ENCODE peak calls at places on chromosomes 13 and 19, in seven cellular contexts. T is mammary epithelial cell, J is SJSA1, N is gastrocnemius medialis, R is colonic mucosa, Y is HCT116, G is mucosa of descending colon. S is an unnamed sample. For H3K4me1, the result is how much of the 10 kb centered on the place peaks cover.

GRCh38 chr13:74528751-74529513 is 394.7 kb upstream of the KLF12 start:
- DNase-seq in T (peak), N (no peak), Y (no peak), G (no peak), J (no peak), R (no peak), S (no peak)

GRCh38 chr19:50190439-50190891 is 13.0 kb upstream of the MYH14 start:
- DNase-seq in G (peak), R (peak), N (no peak), Y (no peak), T (no peak), J (no peak), S (no peak)

GRCh38 chr19:21593934-21594844 is 88.8 kb downstream of the ZNF429 start:
- DNase-seq in J (no peak), T (no peak), G (no peak), Y (no peak), R (no peak), N (no peak), S (no peak)

GRCh38 chr19:18795540-18795939 is 4.4 kb upstream of the COMP start:
- DNase-seq in T (no peak), N (no peak), R (no peak), J (no peak), Y (no peak), G (no peak), S (peak)

GRCh38 chr19:41563847-41564514 is 12.0 kb upstream of the CEACAM21 start:
- DNase-seq in J (no peak), N (no peak), G (no peak), R (no peak), T (peak), Y (no peak), S (no peak)

GRCh38 chr13:49217962-49218492 is 2.1 kb upstream of the MLNR start:
- DNase-seq in T (no peak), N (no peak), J (no peak), Y (no peak), G (no peak), R (no peak), S (no peak)

GRCh38 chr19:4044927-4045557 is 21.7 kb downstream of the ZBTB7A start:
- DNase-seq in R (no peak), J (no peak), Y (no peak), T (no peak), N (no peak), G (peak), S (no peak)

GRCh38 chr13:112244495-112245177 is 131.5 kb upstream of the SPACA7 start:
- DNase-seq in G (no peak), N (no peak), T (no peak), R (peak), J (no peak), Y (no peak), S (no peak)

GRCh38 chr19:50565984-50566903 is 2.0 kb downstream of the LRRC4B start:
- DNase-seq in N (no peak), Y (no peak), J (no peak), R (no peak), T (no peak), G (no peak), S (no peak)

GRCh38 chr19:13831560-13832056 is 36.4 kb downstream of the ZSWIM4 start:
- DNase-seq in J (no peak), T (peak), Y (no peak), G (no peak), N (no peak), R (no peak), S (no peak)

GRCh38 chr13:102710261-102710679 is 15.4 kb upstream of the METTL21C start:
- DNase-seq in G (no peak), N (peak), T (no peak), R (no peak), Y (no peak), J (no peak), S (peak)

GRCh38 chr13:110964229-110965037 is 49.6 kb upstream of the ANKRD10 start:
- DNase-seq in J (peak), R (no peak), G (no peak), Y (no peak), N (no peak), T (no peak), S (no peak)

GRCh38 chr13:29491248-29491647 is 104.2 kb downstream of the SLC7A1 start:
- DNase-seq in Y (no peak), N (no peak), T (no peak), R (no peak), G (no peak), J (no peak), S (no peak)

GRCh38 chr13:21100211-21100610 is 38.8 kb upstream of the LATS2 start:
- DNase-seq in J (no peak), Y (no peak), R (no peak), T (no peak), N (no peak), G (no peak), S (no peak)

GRCh38 chr13:97810152-97810551 is 143.3 kb upstream of the IPO5 start:
- DNase-seq in R (no peak), G (no peak), T (no peak), N (no peak), J (no peak), Y (peak), S (no peak)

GRCh38 chr13:40780822-40781401 is 8.5 kb upstream of the SLC25A15 start:
- DNase-seq in Y (peak), J (no peak), R (no peak), T (no peak), N (no peak), G (no peak), S (no peak)

GRCh38 chr13:66265446-66265845 is 964.7 kb downstream of the PCDH9 start:
- DNase-seq in R (no peak), G (no peak), J (no peak), Y (no peak), T (no peak), N (no peak), S (no peak)

GRCh38 chr13:73166204-73166603 is 107.4 kb downstream of the KLF5 start:
- DNase-seq in R (no peak), G (no peak), Y (no peak), T (no peak), N (no peak), J (no peak), S (no peak)
- H3K4me1 ChIP-seq in R (under half), G (under half), Y (under half), T (under half), N (under half), J (under half), S (under half)

GRCh38 chr19:12270854-12271253 is 23.8 kb downstream of the ZNF44 start:
- DNase-seq in T (no peak), Y (no peak), G (no peak), N (no peak), R (no peak), J (no peak), S (no peak)
- H3K4me1 ChIP-seq in T (under half), Y (under half), G (under half), N (under half), R (under half), J (under half), S (under half)

DNA sequence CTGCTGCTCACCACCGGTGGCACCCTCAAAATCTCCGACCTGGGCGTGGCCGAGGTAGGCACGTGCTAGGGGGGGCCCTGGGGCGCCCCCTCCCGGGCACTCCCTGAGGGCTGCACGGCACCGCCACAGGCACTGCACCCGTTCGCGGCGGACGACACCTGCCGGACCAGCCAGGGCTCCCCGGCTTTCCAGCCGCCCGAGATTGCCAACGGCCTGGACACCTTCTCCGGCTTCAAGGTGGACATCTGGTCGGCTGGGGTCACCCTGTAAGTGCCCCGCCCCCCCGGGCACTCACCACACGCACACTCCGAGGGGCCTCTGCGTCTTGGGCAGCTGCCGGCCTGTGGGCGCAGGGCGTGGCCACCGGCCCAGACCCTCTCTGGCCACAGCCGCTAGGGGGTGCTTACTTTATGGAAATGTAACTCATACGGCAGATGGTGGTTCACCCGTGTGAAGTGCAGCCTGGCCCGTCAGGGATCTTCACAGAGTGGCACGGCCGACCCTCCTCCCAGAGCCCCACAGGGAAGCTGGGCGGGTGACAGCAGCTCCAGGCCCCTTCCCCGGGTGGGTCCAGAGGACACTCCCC is 15.0 kb downstream of the STK11 start:
- DNase-seq in Y (no peak), G (no peak), R (no peak), N (no peak), T (no peak), J (no peak), S (peak)
- H3K4me1 ChIP-seq in Y (under half), G (under half), R (under half), N (under half), T (under half), J (under half), S (under half)

GRCh38 chr19:17754634-17755532 is 3.6 kb downstream of the FCHO1 start:
- DNase-seq in T (no peak), R (no peak), J (no peak), G (no peak), N (no peak), Y (no peak), S (no peak)
- H3K4me1 ChIP-seq in T (under half), R (under half), J (under half), G (under half), N (under half), Y (under half), S (under half)

GRCh38 chr13:46603165-46603603 is 50.2 kb downstream of the LRCH1 start:
- DNase-seq in T (no peak), Y (no peak), R (peak), J (no peak), G (no peak), N (no peak), S (no peak)

GRCh38 chr13:46598140-46598819 is 45.3 kb downstream of the LRCH1 start:
- DNase-seq in J (no peak), Y (no peak), R (no peak), T (no peak), G (no peak), N (no peak), S (no peak)

GRCh38 chr13:46598820-46599180 is 45.8 kb downstream of the LRCH1 start:
- DNase-seq in T (no peak), G (no peak), Y (no peak), R (no peak), J (no peak), N (no peak), S (no peak)

GRCh38 chr13:46602531-46602930 is 49.6 kb downstream of the LRCH1 start:
- DNase-seq in Y (no peak), G (no peak), J (no peak), N (no peak), R (no peak), T (no peak), S (no peak)

DNA sequence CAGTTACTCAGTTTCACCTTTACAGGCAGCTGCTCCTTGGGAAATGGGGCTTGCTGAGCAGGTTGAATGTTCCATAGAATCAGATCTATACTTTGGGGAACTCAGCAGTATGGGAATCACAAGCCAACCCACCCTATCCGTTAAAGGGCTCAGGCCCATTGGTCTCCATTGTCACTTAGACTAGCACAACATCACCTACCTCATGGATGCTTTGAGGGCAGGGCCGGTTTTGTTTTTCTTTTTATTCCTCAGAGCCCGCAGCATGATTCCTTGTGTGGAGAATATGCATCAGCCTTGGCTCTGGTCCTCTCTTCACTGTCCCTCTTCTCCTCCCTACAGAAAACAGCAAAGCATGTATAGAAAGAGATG is 48.0 kb downstream of the LRCH1 start:
- DNase-seq in J (no peak), T (no peak), R (no peak), N (no peak), Y (no peak), G (no peak), S (no peak)
- H3K4me1 ChIP-seq in J (under half), T (under half), R (under half), N (half or more), Y (under half), G (under half), S (half or more)

GRCh38 chr19:48332351-48332661 is 7.0 kb downstream of the EMP3 start:
- DNase-seq in G (no peak), Y (no peak), R (no peak), T (no peak), N (no peak), J (no peak), S (no peak)
- H3K4me1 ChIP-seq in G (under half), Y (under half), R (under half), T (under half), N (under half), J (under half), S (under half)

GRCh38 chr19:10220695-10221094 is 10.4 kb downstream of the S1PR2 start:
- DNase-seq in T (no peak), N (no peak), G (no peak), J (no peak), R (no peak), Y (no peak), S (no peak)
- H3K4me1 ChIP-seq in T (under half), N (under half), G (under half), J (under half), R (under half), Y (under half), S (under half)

GRCh38 chr13:98981596-98982195 is 3.8 kb upstream of the DOCK9 start:
- DNase-seq in J (no peak), T (no peak), Y (no peak), G (no peak), R (no peak), N (no peak), S (no peak)
- H3K4me1 ChIP-seq in J (under half), T (under half), Y (under half), G (under half), R (under half), N (under half), S (under half)